ENCODE peak calls at places on chromosomes 11 and 22, in six cellular contexts. O, H, I, S, L and A are unnamed samples.

GRCh38 chr11:790721-791564 is 1.1 kb upstream of the CEND1 start:
- DNase-seq in S (no peak), H (no peak), L (no peak), I (peak), O (no peak), A (no peak)

GRCh38 chr11:134411887-134412507 is at the start of gene B3GAT1:
- DNase-seq in S (no peak), L (no peak), I (peak), O (no peak), H (no peak), A (no peak)

GRCh38 chr11:110019659-110020058 is 73.5 kb upstream of the ZC3H12C start:
- DNase-seq in O (no peak), I (no peak), H (no peak), S (no peak), L (no peak), A (no peak)

GRCh38 chr11:70255717-70256116 is 14.8 kb upstream of the PPFIA1 start:
- DNase-seq in S (no peak), I (no peak), L (no peak), O (no peak), H (no peak), A (no peak)

GRCh38 chr11:96307748-96308133 is 35.3 kb downstream of the MAML2 start:
- DNase-seq in L (no peak), H (no peak), S (peak), O (no peak), I (no peak), A (peak)

GRCh38 chr22:49881856-49882255 is 28.2 kb downstream of the ZBED4 start:
- DNase-seq in L (no peak), S (no peak), O (no peak), I (no peak), H (no peak), A (no peak)

GRCh38 chr22:12601870-12602779 is 2925.9 kb upstream of the OR11H1 start:
- DNase-seq in H (peak), S (no peak), O (no peak), I (no peak), L (peak), A (no peak)

GRCh38 chr22:35192121-35192918 is 65.0 kb upstream of the HMGXB4 start:
- DNase-seq in H (no peak), S (no peak), O (no peak), I (no peak), L (no peak), A (no peak)

GRCh38 chr22:48734359-48734758 is 1093.3 kb downstream of the BRD1 start:
- DNase-seq in L (no peak), H (peak), S (no peak), I (no peak), O (no peak), A (no peak)

GRCh38 chr11:8870461-8871282 is 40.3 kb upstream of the AKIP1 start:
- DNase-seq in O (no peak), H (peak), I (peak), S (peak), L (peak), A (peak)

GRCh38 chr22:49332691-49333090 is 495.0 kb downstream of the BRD1 start:
- DNase-seq in S (no peak), O (no peak), H (no peak), L (no peak), I (no peak), A (no peak)

GRCh38 chr11:65920035-65920802 is 993 bp downstream of the DRAP1 start:
- DNase-seq in S (no peak), H (peak), I (no peak), O (no peak), L (peak), A (no peak)

GRCh38 chr11:64692764-64693331 is 30.1 kb downstream of the NRXN2 start:
- DNase-seq in L (no peak), S (no peak), I (no peak), H (no peak), O (no peak), A (no peak)

GRCh38 chr11:126152586-126152985 is 58.9 kb downstream of the RPUSD4 start:
- DNase-seq in L (no peak), S (peak), I (no peak), H (no peak), O (no peak), A (no peak)

GRCh38 chr11:17531818-17532131 is 12.4 kb downstream of the USH1C start:
- DNase-seq in S (no peak), L (no peak), O (no peak), I (no peak), H (no peak), A (no peak)

GRCh38 chr22:21074092-21074715 is 28.5 kb downstream of the LRRC74B start:
- DNase-seq in I (no peak), S (peak), O (no peak), L (no peak), H (peak), A (no peak)

GRCh38 chr22:27574651-27575050 is 226.9 kb downstream of the MN1 start:
- DNase-seq in S (no peak), I (no peak), L (no peak), H (no peak), O (no peak), A (no peak)

GRCh38 chr22:23380230-23380573 is 199.9 kb downstream of the IGLL1 start:
- DNase-seq in I (no peak), L (no peak), S (no peak), H (peak), O (no peak), A (no peak)

GRCh38 chr22:44661070-44661469 is 40.9 kb upstream of the PRR5 start:
- DNase-seq in O (no peak), L (peak), I (peak), S (no peak), H (no peak), A (no peak)

GRCh38 chr11:130601141-130601540 is 152.7 kb downstream of the ADAMTS15 start:
- DNase-seq in H (peak), I (peak), O (peak), S (no peak), L (no peak), A (no peak)

GRCh38 chr11:73197348-73197747 is 20.7 kb upstream of the P2RY2 start:
- DNase-seq in L (no peak), I (no peak), O (no peak), S (peak), H (peak), A (no peak)

GRCh38 chr11:14336507-14337503 is 22.2 kb downstream of the RRAS2 start:
- DNase-seq in S (peak), H (no peak), I (no peak), L (no peak), O (peak), A (peak)

GRCh38 chr11:71447791-71448256 is 369 bp downstream of the DHCR7 start:
- DNase-seq in S (no peak), O (no peak), H (no peak), L (peak), I (peak), A (no peak)

GRCh38 chr22:24583221-24583971 is 9.5 kb downstream of the LRRC75B start:
- DNase-seq in I (no peak), L (peak), O (no peak), H (peak), S (no peak), A (no peak)

GRCh38 chr22:41690476-41690875 is 1.8 kb upstream of the SNU13 start:
- DNase-seq in I (no peak), S (no peak), H (no peak), O (no peak), L (peak), A (no peak)

GRCh38 chr11:102139081-102139498 is 28.8 kb downstream of the YAP1 start:
- DNase-seq in H (peak), S (peak), O (no peak), L (no peak), I (no peak), A (peak)

GRCh38 chr11:117045196-117045595 is 53.0 kb downstream of the SIK3 start:
- DNase-seq in S (no peak), H (no peak), I (peak), L (no peak), O (no peak), A (no peak)

GRCh38 chr22:19576460-19577421 is 52.5 kb upstream of the CLDN5 start:
- DNase-seq in H (no peak), O (no peak), S (peak), I (peak), L (no peak), A (no peak)

GRCh38 chr11:30984827-30985226 is 384.7 kb downstream of the DCDC1 start:
- DNase-seq in S (no peak), H (no peak), L (no peak), O (no peak), I (no peak), A (no peak)

GRCh38 chr11:111560785-111561184 is 20.3 kb downstream of the LAYN start:
- DNase-seq in H (no peak), S (no peak), I (no peak), O (no peak), L (no peak), A (no peak)

GRCh38 chr11:111555255-111555654 is 14.7 kb downstream of the LAYN start:
- DNase-seq in I (no peak), L (no peak), S (peak), H (no peak), O (no peak), A (no peak)

GRCh38 chr11:111554532-111554931 is 14.0 kb downstream of the LAYN start:
- DNase-seq in I (no peak), H (no peak), L (no peak), S (peak), O (no peak), A (peak)

GRCh38 chr11:111559791-111560190 is 19.3 kb downstream of the LAYN start:
- DNase-seq in S (no peak), H (no peak), L (no peak), I (no peak), O (no peak), A (no peak)

DNA sequence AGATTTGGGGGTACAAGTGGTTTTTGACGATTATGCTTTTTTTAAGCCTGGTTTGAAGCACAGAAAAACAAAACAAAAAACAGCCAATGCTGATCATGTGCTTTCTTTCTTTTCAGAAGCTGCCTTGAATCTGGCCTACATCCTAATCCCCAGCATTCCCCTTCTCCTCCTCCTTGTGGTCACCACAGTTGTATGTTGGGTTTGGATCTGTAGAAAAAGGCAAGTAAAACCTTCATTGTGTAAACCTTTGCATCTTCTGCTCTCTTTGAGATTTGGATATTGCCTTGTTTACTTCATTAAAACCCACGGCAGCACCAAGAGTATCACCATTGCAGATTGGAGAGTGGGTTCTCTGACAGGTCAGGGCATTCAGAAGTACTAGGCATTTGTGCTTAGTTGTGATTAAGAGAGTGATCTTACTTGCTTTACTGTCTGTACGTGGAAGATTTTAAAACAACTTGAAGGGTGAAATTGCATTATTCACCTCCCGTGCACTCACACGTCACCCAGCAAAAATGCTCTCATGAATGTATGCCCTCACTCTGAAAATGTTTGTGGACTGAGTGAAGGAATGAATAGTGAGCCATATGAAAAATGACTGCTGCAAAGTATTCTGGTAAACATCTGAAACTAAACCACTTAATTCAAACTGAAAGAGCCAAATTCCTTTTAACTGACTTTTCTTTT is 17.0 kb downstream of the LAYN start:
- DNase-seq in S (peak), I (no peak), O (no peak), H (no peak), L (no peak), A (no peak)
- H3K4me3 ChIP-seq in S (no peak), I (no peak), O (no peak), H (no peak), L (no peak), A (no peak)

GRCh38 chr11:67356867-67357561 is 3.7 kb upstream of the POLD4 start:
- DNase-seq in O (no peak), H (peak), S (peak), L (peak), I (peak), A (no peak)
- H3K4me3 ChIP-seq in O (no peak), H (no peak), S (peak), L (no peak), I (no peak), A (no peak)

DNA sequence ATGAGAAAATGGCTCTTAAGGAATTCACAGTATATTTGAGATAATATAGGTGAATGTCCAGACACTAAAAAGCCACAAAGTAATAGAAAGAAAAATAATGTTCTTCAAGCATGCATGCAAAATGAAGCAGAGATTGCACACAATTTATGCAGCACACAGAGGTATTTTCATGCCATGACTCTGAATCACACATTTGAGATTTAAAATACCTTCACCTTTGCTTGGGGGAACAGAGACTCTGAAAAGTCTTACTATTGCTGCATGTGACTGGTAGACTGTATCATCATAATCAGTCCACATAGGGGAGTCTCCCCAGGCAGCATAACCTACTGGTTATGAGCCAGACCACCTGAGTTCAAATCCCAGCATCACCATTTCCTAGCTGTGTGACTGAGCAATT is 96.2 kb downstream of the RCN1 start:
- DNase-seq in L (no peak), S (no peak), H (no peak), I (no peak), O (no peak), A (no peak)
- H3K4me3 ChIP-seq in L (no peak), S (no peak), H (no peak), I (no peak), O (no peak), A (no peak)

GRCh38 chr22:17199131-17199731 is 20.0 kb downstream of the ADA2 start:
- DNase-seq in L (no peak), S (no peak), I (peak), O (peak), H (no peak), A (no peak)
- H3K4me3 ChIP-seq in L (peak), S (no peak), I (peak), O (peak), H (peak), A (no peak)

GRCh38 chr22:38843201-38843715 is 570 bp downstream of the NPTXR start:
- DNase-seq in O (no peak), S (peak), I (peak), L (peak), H (peak), A (no peak)
- H3K4me3 ChIP-seq in O (peak), S (peak), I (peak), L (peak), H (peak), A (no peak)

GRCh38 chr11:129277216-129277838 is 85.2 kb upstream of the ARHGAP32 start:
- DNase-seq in O (no peak), H (no peak), I (no peak), S (no peak), L (no peak), A (no peak)
- H3K4me3 ChIP-seq in O (no peak), H (no peak), I (no peak), S (peak), L (no peak), A (no peak)